ENCODE peak calls at places on chromosomes 2 and 18, in four cellular contexts. K is K562, A is HL-60, T is GM12878. P is an unnamed sample.

GRCh38 chr2:14907014-14907612 is 274.6 kb downstream of the LRATD1 start:
- DNase-seq in K (no peak), T (no peak), A (peak; percentile 88), P (no peak)

GRCh38 chr2:219569635-219570034 is 1.7 kb downstream of the OBSL1 start:
- DNase-seq in K (no peak), T (no peak), A (no peak), P (no peak)

GRCh38 chr2:190791347-190791982 is 89.2 kb upstream of the GLS start:
- DNase-seq in A (no peak), K (peak; percentile 10), T (no peak), P (no peak)

GRCh38 chr2:67037655-67038054 is 359.5 kb upstream of the ETAA1 start:
- DNase-seq in A (no peak), K (no peak), T (no peak), P (no peak)

GRCh38 chr18:76410660-76411417 is 84.2 kb downstream of the ZNF516 start:
- DNase-seq in K (no peak), A (peak; percentile 78), T (peak; percentile 40), P (no peak)

GRCh38 chr2:73292316-73292905 is 937 bp downstream of the EGR4 start:
- DNase-seq in A (no peak), K (no peak), T (no peak), P (no peak)

GRCh38 chr2:215906458-215906857 is 106.9 kb downstream of the MREG start:
- DNase-seq in K (no peak), T (no peak), A (no peak), P (no peak)

GRCh38 chr2:9112079-9112721 is 94.4 kb upstream of the ASAP2 start:
- DNase-seq in K (peak; percentile 69), T (no peak), A (no peak), P (no peak)

GRCh38 chr18:3758531-3758930 is 308.6 kb downstream of the TGIF1 start:
- DNase-seq in A (no peak), T (no peak), K (no peak), P (no peak)

GRCh38 chr2:241797441-241798080 is 11.4 kb upstream of the NEU4 start:
- DNase-seq in T (no peak), A (no peak), K (no peak), P (peak; percentile 21)

GRCh38 chr2:71330585-71331330 is 824 bp upstream of the ZNF638 start:
- DNase-seq in A (no peak), K (no peak), T (no peak), P (no peak)

GRCh38 chr2:9558948-9559381 is 3.3 kb upstream of the ADAM17 start:
- DNase-seq in A (peak; percentile 18), K (no peak), T (no peak), P (no peak)

GRCh38 chr2:81403508-81403907 is 1099.0 kb upstream of the LRRTM1 start:
- DNase-seq in K (no peak), A (no peak), T (no peak), P (no peak)

GRCh38 chr18:4270988-4271387 is 184.1 kb downstream of the DLGAP1 start:
- DNase-seq in T (no peak), A (no peak), K (no peak), P (no peak)

GRCh38 chr18:10499230-10499629 is 26.6 kb upstream of the NAPG start:
- DNase-seq in K (no peak), T (no peak), A (peak; percentile 83), P (no peak)

GRCh38 chr2:124283090-124283489 is 258.0 kb downstream of the CNTNAP5 start:
- DNase-seq in T (no peak), A (no peak), K (no peak), P (no peak)

GRCh38 chr18:3058328-3059191 is 45.6 kb upstream of the LPIN2 start:
- DNase-seq in K (no peak), T (no peak), A (no peak), P (no peak)

GRCh38 chr2:38274286-38275276 is 102.5 kb downstream of the ATL2 start:
- DNase-seq in T (peak; percentile 65), A (peak; percentile 70), K (peak; percentile 49), P (peak; percentile 23)

GRCh38 chr2:239736358-239737143 is 288.6 kb downstream of the NDUFA10 start:
- DNase-seq in A (no peak), K (no peak), T (no peak), P (no peak)

GRCh38 chr18:30510882-30511281 is 531.7 kb downstream of the DSC3 start:
- DNase-seq in K (no peak), T (no peak), A (no peak), P (no peak)

GRCh38 chr2:240465765-240466578 is 30.5 kb downstream of the GPC1 start:
- DNase-seq in K (no peak), A (no peak), T (no peak), P (no peak)

GRCh38 chr2:160029270-160029628 is 33.2 kb downstream of the PLA2R1 start:
- DNase-seq in A (no peak), T (no peak), K (no peak), P (no peak)

GRCh38 chr2:195477248-195477995 is 179.6 kb upstream of the SLC39A10 start:
- DNase-seq in T (no peak), A (no peak), K (no peak), P (no peak)

GRCh38 chr2:85162746-85163301 is 29.6 kb downstream of the TCF7L1 start:
- DNase-seq in T (no peak), A (no peak), K (no peak), P (no peak)

GRCh38 chr2:138516030-138516704 is 14.6 kb downstream of the SPOPL start:
- DNase-seq in A (no peak), T (no peak), K (no peak), P (no peak)

GRCh38 chr18:39946623-39947061 is 2008.4 kb upstream of the PIK3C3 start:
- DNase-seq in T (no peak), A (no peak), K (no peak), P (no peak)

GRCh38 chr2:86031151-86031550 is 74.5 kb downstream of the POLR1A start:
- DNase-seq in T (no peak), A (no peak), K (no peak), P (no peak)

GRCh38 chr2:237228226-237228625 is 142.5 kb downstream of the COPS8 start:
- DNase-seq in A (no peak), K (no peak), T (no peak), P (no peak)

GRCh38 chr2:142642654-142643053 is 234.8 kb upstream of the KYNU start:
- DNase-seq in K (no peak), A (no peak), T (no peak), P (no peak)

GRCh38 chr2:169107645-169108044 is 38.3 kb downstream of the DHRS9 start:
- DNase-seq in A (peak; percentile 69), T (no peak), K (no peak), P (no peak)

GRCh38 chr18:53757346-53757745 is 467.1 kb downstream of the MBD2 start:
- DNase-seq in T (no peak), K (no peak), A (no peak), P (no peak)

GRCh38 chr2:2800697-2801096 is 469.6 kb upstream of the MYT1L start:
- DNase-seq in A (no peak), T (no peak), K (no peak), P (no peak)

GRCh38 chr2:7009207-7009911 is 92.1 kb downstream of the RNF144A start:
- DNase-seq in A (no peak), T (no peak), K (no peak), P (no peak)

GRCh38 chr2:164735309-164735919 is 106.2 kb downstream of the COBLL1 start:
- DNase-seq in T (no peak), K (no peak), A (no peak), P (no peak)

GRCh38 chr2:190532581-190532980 is 1.9 kb downstream of the NEMP2 start:
- DNase-seq in A (no peak), K (no peak), T (no peak), P (no peak)

GRCh38 chr2:147945660-147946059 is 74.9 kb downstream of the ORC4 start:
- DNase-seq in K (no peak), T (no peak), A (no peak), P (no peak)

GRCh38 chr2:148927010-148927409 is 52.0 kb downstream of the KIF5C start:
- DNase-seq in T (no peak), K (peak; percentile 38), A (peak; percentile 76), P (no peak)

GRCh38 chr18:8980496-8981402 is 121.8 kb upstream of the NDUFV2 start:
- DNase-seq in A (no peak), T (no peak), K (no peak), P (no peak)

GRCh38 chr2:96727431-96727830 is 12.4 kb downstream of the LMAN2L start:
- DNase-seq in K (no peak), T (no peak), A (peak; percentile 47), P (no peak)

DNA sequence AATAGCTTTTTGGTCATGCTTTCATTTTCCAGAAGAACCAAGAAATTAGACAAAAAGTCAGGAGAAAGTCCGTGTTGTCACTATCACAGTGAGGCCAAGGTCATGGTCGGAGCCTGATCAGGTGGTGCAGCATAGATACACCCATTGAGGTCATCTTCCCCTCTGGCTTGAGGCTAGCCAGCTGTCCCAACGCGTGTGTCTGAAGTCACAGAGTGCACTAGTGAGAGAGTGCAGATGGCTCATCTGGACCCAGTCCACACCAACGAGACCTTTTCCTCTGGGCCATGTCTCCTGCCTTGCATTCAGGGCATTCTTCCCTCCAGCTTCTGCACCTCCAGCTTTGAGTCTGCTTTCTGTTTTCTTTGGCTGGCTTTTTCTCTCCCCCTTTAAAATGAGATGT is 146.9 kb downstream of the TDRD15 start:
- DNase-seq in K (no peak), T (no peak), A (no peak), P (no peak)
- TF ChIP-seq POLR2AphosphoS5 in K (no peak), T (no peak), A (no peak), P (no peak)

GRCh38 chr2:158923641-158924040 is 44.8 kb upstream of the TANC1 start:
- DNase-seq in T (no peak), A (no peak), K (no peak), P (no peak)
- TF ChIP-seq SPI1 in T (no peak), A (no peak), K (no peak), P (no peak)

DNA sequence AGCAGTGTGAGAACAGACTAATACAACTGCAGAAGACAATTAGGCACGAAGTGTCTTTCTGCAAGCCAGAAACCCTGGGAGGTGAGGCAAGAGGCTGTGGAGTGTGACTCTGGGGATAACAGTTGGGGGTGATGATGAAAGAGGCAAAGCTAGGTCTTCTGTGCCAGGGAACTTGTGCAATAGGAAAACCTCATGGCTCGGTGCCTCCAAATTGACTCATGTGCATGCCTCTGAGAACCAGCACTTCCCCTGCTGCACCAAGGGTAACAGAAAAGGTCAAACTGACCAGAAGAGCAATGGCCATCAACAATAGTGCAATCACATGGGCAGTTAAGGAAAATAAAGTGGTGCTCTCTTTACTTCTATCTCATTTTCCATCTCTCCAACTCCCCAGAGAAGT is 136.4 kb downstream of the SCG2 start:
- DNase-seq in A (peak; percentile 98), K (no peak), T (no peak), P (no peak)
- TF ChIP-seq POLR2AphosphoS5 in A (peak; percentile 96), K (no peak), T (no peak), P (no peak)

DNA sequence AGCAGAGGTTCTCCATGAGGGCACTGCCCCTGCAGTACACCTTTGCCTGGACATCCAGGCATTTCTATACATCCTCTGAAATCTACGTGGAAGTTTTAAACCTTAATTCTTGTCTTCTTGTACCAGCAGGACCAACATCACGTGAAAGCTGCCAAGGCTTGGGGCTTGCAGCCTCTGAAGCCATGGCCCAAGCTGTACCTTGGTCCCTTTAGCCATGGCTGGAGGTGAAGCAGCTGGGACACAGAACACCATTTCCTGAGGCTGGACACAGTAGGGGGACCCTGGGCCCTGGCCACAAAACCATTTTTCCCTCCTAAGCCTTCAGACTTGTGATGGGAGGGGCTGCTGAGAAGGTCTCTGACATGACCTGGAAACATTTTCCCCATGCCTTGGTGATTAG is 32.8 kb upstream of the CCDC141 start:
- DNase-seq in T (no peak), K (no peak), A (no peak), P (no peak)
- TF ChIP-seq SPI1 in T (no peak), K (no peak), A (no peak), P (no peak)

P was measured in GM12891.